ENCODE peak calls at places on chromosomes 12 and 14, in six cellular contexts. T is NCI-H1105; J is stimulated activated CD4-positive, alpha-beta T cell treated with anti-CD3 and anti-CD28 coated beads, Interleukin-15, amount 100 ng/mL, for 1 hour; V is psoas muscle; L is D341Med; D is GM19239. P is an unnamed sample.

GRCh38 chr12:92356405-92356804 is 210.8 kb upstream of the BTG1 start:
- DNase-seq in D (no peak), T (no peak), J (no peak), V (no peak), L (no peak), P (no peak)

GRCh38 chr12:130609966-130610365 is 106.1 kb downstream of the RIMBP2 start:
- DNase-seq in D (no peak), J (no peak), L (no peak), T (no peak), V (no peak), P (no peak)

GRCh38 chr14:26175659-26176058 is 422.2 kb downstream of the NOVA1 start:
- DNase-seq in J (no peak), L (no peak), D (no peak), T (no peak), V (no peak), P (no peak)

GRCh38 chr14:56195219-56195618 is 77.0 kb downstream of the PELI2 start:
- DNase-seq in J (no peak), T (no peak), L (no peak), D (no peak), V (no peak), P (no peak)

GRCh38 chr12:117024961-117025480 is 74.2 kb downstream of the TESC start:
- DNase-seq in T (no peak), L (no peak), V (no peak), D (no peak), J (no peak), P (no peak)

GRCh38 chr14:32428149-32428548 is 99.1 kb downstream of the AKAP6 start:
- DNase-seq in J (no peak), V (no peak), T (no peak), L (peak; percentile 33), D (no peak), P (no peak)

GRCh38 chr12:124278389-124279101 is 16.3 kb upstream of the RFLNA start:
- DNase-seq in J (no peak), T (no peak), D (no peak), V (no peak), L (no peak), P (no peak)

GRCh38 chr12:124592481-124593160 is 25.2 kb upstream of the NCOR2 start:
- DNase-seq in T (no peak), V (no peak), J (no peak), D (no peak), L (no peak), P (no peak)

GRCh38 chr14:52950410-52950897 is 396 bp downstream of the FERMT2 start:
- DNase-seq in D (peak; percentile 31), V (peak; percentile 65), J (no peak), L (peak; percentile 83), T (no peak), P (peak; percentile 57)

GRCh38 chr12:51415931-51416330 is 8.7 kb upstream of the SLC4A8 start:
- DNase-seq in T (no peak), L (no peak), V (no peak), D (no peak), J (no peak), P (no peak)

GRCh38 chr12:6375269-6376078 is at the start of gene SCNN1A:
- DNase-seq in D (no peak), T (peak; percentile 88), V (no peak), L (no peak), J (no peak), P (peak; percentile 60)

GRCh38 chr12:26250801-26251200 is 55.4 kb downstream of the SSPN start:
- DNase-seq in J (no peak), T (no peak), D (no peak), V (no peak), L (no peak), P (no peak)

GRCh38 chr12:104106965-104107364 is 31.0 kb downstream of the NFYB start:
- DNase-seq in D (no peak), V (no peak), L (no peak), T (no peak), J (no peak), P (no peak)

GRCh38 chr14:75059642-75060041 is 4.2 kb downstream of the ACYP1 start:
- DNase-seq in V (no peak), L (no peak), J (no peak), D (no peak), T (no peak), P (no peak)

GRCh38 chr14:52538648-52539047 is 13.7 kb downstream of the TXNDC16 start:
- DNase-seq in T (no peak), V (no peak), L (no peak), J (no peak), D (no peak), P (no peak)

GRCh38 chr14:101359221-101360044 is 201.9 kb upstream of the DIO3 start:
- DNase-seq in T (no peak), D (no peak), V (peak; percentile 75), L (no peak), J (no peak), P (peak; percentile 66)

GRCh38 chr12:6944381-6945186 is 762 bp downstream of the C12orf57 start:
- DNase-seq in T (peak; percentile 95), V (peak; percentile 93), J (peak; percentile 68), D (no peak), L (peak; percentile 85), P (peak; percentile 96)

P was measured in ovary.